ENCODE peak calls at places on chromosome 21, in four cellular contexts. B is upper lobe of right lung, S is endothelial cell of umbilical vein, Y is astrocyte of the cerebellum. T is an unnamed sample.

GRCh38 chr21:14989359-14989758 is 75.4 kb downstream of the NRIP1 start:
- DNase-seq in Y (no peak), S (peak), B (no peak), T (no peak)

GRCh38 chr21:17466166-17466565 is 46.7 kb upstream of the CXADR start:
- DNase-seq in B (no peak), S (no peak), Y (peak), T (no peak)

GRCh38 chr21:35102488-35103407 is 53.6 kb upstream of the RUNX1 start:
- DNase-seq in Y (no peak), B (no peak), S (no peak), T (peak)

GRCh38 chr21:17003221-17003620 is 509.6 kb upstream of the CXADR start:
- DNase-seq in Y (no peak), S (no peak), B (no peak), T (no peak)

GRCh38 chr21:32367158-32367557 is 25.7 kb downstream of the URB1 start:
- DNase-seq in B (no peak), Y (no peak), S (no peak), T (no peak)

GRCh38 chr21:36156815-36157670 is at the start of gene DOP1B:
- DNase-seq in Y (no peak), B (no peak), S (peak), T (no peak)

GRCh38 chr21:36769051-36769867 is 70.3 kb downstream of the SIM2 start:
- DNase-seq in Y (peak), S (no peak), B (no peak), T (no peak)

GRCh38 chr21:25967566-25968438 is 202.8 kb downstream of the APP start:
- DNase-seq in B (no peak), Y (no peak), S (peak), T (no peak)

GRCh38 chr21:29300547-29301138 is 1.9 kb downstream of the BACH1 start:
- DNase-seq in S (no peak), Y (no peak), B (no peak), T (no peak)

GRCh38 chr21:29330797-29331196 is 32.1 kb downstream of the BACH1 start:
- DNase-seq in S (no peak), B (no peak), Y (no peak), T (no peak)

GRCh38 chr21:42830456-42831455 is 48.6 kb downstream of the WDR4 start:
- DNase-seq in Y (no peak), B (peak), S (no peak), T (peak)

GRCh38 chr21:35528109-35529042 is 479.3 kb upstream of the RUNX1 start:
- DNase-seq in Y (no peak), B (peak), S (no peak), T (no peak)